ENCODE peak calls at places on chromosomes 2 and 18, in six cellular contexts. D is body of pancreas, Q is IMR-90, E is H9, O is stomach, G is A549. P is an unnamed sample.

GRCh38 chr2:229611360-229611759 is 103.0 kb downstream of the DNER start:
- DNase-seq in Q (no peak), O (no peak), G (no peak), D (no peak), E (no peak), P (no peak)

GRCh38 chr2:165112133-165112573 is 91.7 kb downstream of the SCN3A start:
- DNase-seq in D (no peak), E (no peak), O (no peak), Q (no peak), G (no peak), P (no peak)

GRCh38 chr2:2134037-2134436 is 197.0 kb downstream of the MYT1L start:
- DNase-seq in E (no peak), D (no peak), G (no peak), O (no peak), Q (no peak), P (no peak)

GRCh38 chr18:24930974-24931373 is 421.0 kb downstream of the ZNF521 start:
- DNase-seq in Q (no peak), O (peak; percentile 49), D (no peak), G (no peak), E (no peak), P (no peak)

GRCh38 chr2:127771756-127772155 is 39.2 kb downstream of the WDR33 start:
- DNase-seq in D (no peak), G (peak; percentile 38), E (no peak), O (no peak), Q (peak; percentile 70), P (peak; percentile 83)

GRCh38 chr2:141109633-141110032 is 1021.2 kb downstream of the LRP1B start:
- DNase-seq in O (no peak), D (no peak), E (peak; percentile 38), Q (no peak), G (peak; percentile 4), P (peak; percentile 1)

GRCh38 chr18:36504928-36505327 is 207.4 kb downstream of the FHOD3 start:
- DNase-seq in E (no peak), Q (peak; percentile 25), D (no peak), G (no peak), O (no peak), P (no peak)

GRCh38 chr2:103292570-103293265 is 530.9 kb downstream of the TMEM182 start:
- DNase-seq in O (no peak), G (no peak), Q (no peak), E (peak; percentile 47), D (no peak), P (no peak)

GRCh38 chr2:229610871-229611270 is 103.5 kb downstream of the DNER start:
- DNase-seq in E (no peak), O (no peak), Q (peak; percentile 51), D (no peak), G (no peak), P (no peak)

GRCh38 chr18:55179460-55180195 is 220.4 kb upstream of the CCDC68 start:
- DNase-seq in O (no peak), Q (peak; percentile 12), E (no peak), G (no peak), D (no peak), P (no peak)

GRCh38 chr2:227724394-227725039 is at the start of gene SCYGR6:
- DNase-seq in Q (no peak), G (no peak), D (no peak), O (no peak), E (no peak), P (no peak)

GRCh38 chr2:1136807-1137663 is 186.4 kb downstream of the SNTG2 start:
- DNase-seq in G (no peak), O (no peak), Q (no peak), D (no peak), E (no peak), P (no peak)

GRCh38 chr18:3466051-3466450 is 16.1 kb downstream of the TGIF1 start:
- DNase-seq in E (no peak), Q (peak; percentile 90), G (peak; percentile 66), D (no peak), O (no peak), P (peak; percentile 68)

GRCh38 chr2:15918761-15919356 is 21.5 kb upstream of the MYCN start:
- DNase-seq in E (no peak), G (no peak), D (no peak), O (no peak), Q (no peak), P (no peak)

GRCh38 chr2:132448771-132449170 is 32.2 kb downstream of the GPR39 start:
- DNase-seq in Q (peak; percentile 55), E (peak; percentile 42), O (no peak), G (peak; percentile 41), D (peak; percentile 41), P (peak; percentile 26)

GRCh38 chr2:176653856-176654443 is 384.7 kb downstream of the MTX2 start:
- DNase-seq in D (peak; percentile 31), G (peak; percentile 74), Q (peak; percentile 55), O (peak; percentile 39), E (peak; percentile 81), P (peak; percentile 65)

GRCh38 chr2:43222472-43223146 is 3.8 kb downstream of the ZFP36L2 start:
- DNase-seq in E (no peak), O (no peak), D (no peak), G (no peak), Q (peak; percentile 41), P (no peak)
- H3K27ac ChIP-seq in E (no peak overlapping the region), O (peak overlapping the region; percentile 96), D (peak overlapping the region; percentile 97), G (peak overlapping the region; percentile 95), Q (peak overlapping the region; percentile 98), P (peak overlapping the region; percentile 99)

GRCh38 chr2:190972846-190973245 is 41.1 kb downstream of the STAT1 start:
- DNase-seq in D (no peak), O (no peak), G (no peak), E (no peak), Q (no peak), P (no peak)
- TF ChIP-seq CTCF in D (no peak), O (no peak), G (no peak), E (no peak), Q (no peak), P (no peak)

DNA sequence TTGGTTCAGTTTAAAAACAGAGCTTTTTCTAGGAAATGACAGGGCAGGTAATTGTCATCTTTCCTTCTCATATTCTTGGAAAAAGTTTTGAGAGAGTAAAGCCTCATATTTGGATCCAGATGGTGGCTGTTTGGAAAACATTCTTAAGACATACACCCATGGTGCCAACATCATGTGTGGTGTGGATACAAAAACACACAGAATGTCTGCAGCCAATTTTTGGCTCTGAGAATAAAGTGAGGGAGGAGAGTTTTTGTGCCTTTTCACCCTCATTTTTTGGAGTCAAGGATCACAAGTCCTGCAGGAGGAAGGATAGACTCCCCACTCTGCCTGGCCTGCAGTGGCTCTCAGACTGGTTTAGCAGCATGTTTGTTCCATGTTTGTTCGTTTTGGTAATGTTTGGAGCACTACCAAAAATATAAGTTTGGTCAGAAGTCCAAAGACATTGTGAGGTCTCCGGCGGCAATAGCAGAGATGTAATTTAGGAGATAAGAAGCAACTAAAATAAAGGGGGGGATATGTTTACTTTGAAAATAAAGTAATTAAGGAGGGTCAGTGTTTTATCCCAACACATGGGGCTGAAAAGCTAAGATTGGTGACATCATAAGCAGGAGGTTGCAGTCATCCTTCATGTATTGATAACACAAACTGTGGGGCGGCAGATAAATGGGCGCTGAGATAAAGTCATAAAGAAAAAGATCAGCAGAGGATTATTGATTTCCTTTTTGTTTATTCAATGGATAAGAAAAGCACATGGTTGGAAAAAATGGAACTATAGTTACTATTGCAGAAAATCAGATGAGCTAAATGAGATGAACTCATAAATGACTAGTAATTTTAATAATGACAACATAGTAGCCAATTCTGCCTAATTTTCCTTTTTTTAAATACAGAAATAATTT is 639 bp downstream of the NOSTRIN start:
- DNase-seq in Q (no peak), E (no peak), O (peak; percentile 56), G (no peak), D (peak; percentile 50), P (no peak)
- H3K27ac ChIP-seq in Q (no peak overlapping the region), E (no peak overlapping the region), O (peak overlapping the region; percentile 79), G (peak overlapping the region; percentile 60), D (peak overlapping the region; percentile 86), P (no peak overlapping the region)

GRCh38 chr18:70072678-70073077 is 125.0 kb upstream of the CD226 start:
- DNase-seq in Q (peak; percentile 50), D (no peak), G (peak; percentile 11), E (no peak), O (no peak), P (no peak)
- TF ChIP-seq CTCF in Q (peak; percentile 59), D (peak; percentile 9), G (peak; percentile 34), E (peak; percentile 46), O (no peak), P (peak; percentile 24)

DNA sequence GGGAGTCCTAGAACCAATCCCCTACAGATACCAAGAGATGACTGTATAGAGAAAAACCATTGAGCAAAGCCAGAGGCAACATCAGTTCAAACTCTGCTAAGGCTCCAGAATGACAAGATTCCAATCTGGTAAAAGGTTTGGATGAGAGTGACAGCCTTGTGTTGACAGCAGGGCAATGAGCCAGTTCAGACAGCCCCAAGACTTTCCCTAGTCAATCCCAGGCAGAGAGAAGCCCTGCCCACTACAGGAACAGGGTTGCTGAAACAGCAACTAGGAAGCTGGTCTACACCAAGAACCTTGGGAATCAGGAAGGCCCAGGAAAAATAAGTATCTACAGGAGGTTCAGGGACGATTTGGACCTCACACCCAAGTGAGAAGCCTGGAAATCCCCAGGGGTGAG is 3.3 kb downstream of the PSTPIP2 start:
- DNase-seq in Q (no peak), E (no peak), G (peak; percentile 8), O (no peak), D (no peak), P (no peak)
- H3K27ac ChIP-seq in Q (no peak overlapping the region), E (no peak overlapping the region), G (peak overlapping the region; percentile 12), O (no peak overlapping the region), D (no peak overlapping the region), P (peak overlapping the region; percentile 53)

GRCh38 chr2:134778372-134778771 is 59.6 kb upstream of the TMEM163 start:
- DNase-seq in D (peak; percentile 59), E (peak; percentile 59), Q (no peak), O (peak; percentile 30), G (peak; percentile 7), P (no peak)
- TF ChIP-seq CTCF in D (peak; percentile 47), E (peak; percentile 73), Q (no peak), O (no peak), G (peak; percentile 38), P (no peak)

GRCh38 chr2:170227467-170228075 is 49.6 kb downstream of the MYO3B start:
- DNase-seq in G (no peak), O (no peak), E (no peak), Q (no peak), D (no peak), P (no peak)
- H3K27ac ChIP-seq in G (no peak overlapping the region), O (no peak overlapping the region), E (no peak overlapping the region), Q (no peak overlapping the region), D (no peak overlapping the region), P (no peak overlapping the region)

DNA sequence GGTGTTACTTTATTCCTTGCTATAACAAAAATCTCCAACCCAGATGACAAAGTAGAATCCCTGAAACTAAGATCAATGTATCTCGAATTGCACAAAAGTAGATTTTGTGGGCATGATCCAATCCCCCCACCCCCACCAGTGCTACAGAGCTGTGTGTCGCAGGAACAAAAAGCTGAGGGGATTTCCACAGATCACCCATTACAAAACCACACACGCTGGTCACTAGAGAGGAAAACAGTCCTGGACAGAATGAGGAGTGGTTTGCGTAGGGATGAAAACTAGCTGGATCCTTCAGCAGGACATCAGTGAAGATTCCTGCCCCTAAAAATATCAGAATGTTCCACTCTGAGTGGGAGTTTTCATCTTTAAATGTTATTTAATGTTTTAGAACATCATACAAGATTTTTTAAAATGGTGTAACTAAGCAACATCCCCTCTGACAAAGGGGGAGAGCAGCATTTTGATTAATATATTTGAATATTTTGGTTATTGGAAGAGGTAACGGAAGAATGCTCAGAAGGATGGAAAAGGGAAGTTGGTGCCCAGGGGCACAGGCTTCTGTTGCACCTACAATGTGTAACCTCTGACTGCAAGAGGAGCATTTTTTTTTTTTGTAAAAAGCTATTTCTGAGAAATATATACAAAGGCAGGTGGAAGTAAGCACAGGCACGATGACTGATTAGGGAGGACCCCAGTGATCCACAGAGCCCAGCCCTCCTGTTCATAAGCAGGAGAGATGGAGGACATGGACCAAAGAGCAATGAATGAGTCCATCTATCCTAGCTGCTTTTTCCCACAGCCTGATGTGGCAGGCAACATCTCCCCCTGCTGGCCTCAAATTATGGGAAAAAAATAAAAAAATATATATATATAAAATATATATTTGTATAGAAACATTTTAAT is 165.6 kb upstream of the STK17B start:
- DNase-seq in Q (peak; percentile 58), G (peak; percentile 29), O (no peak), E (no peak), D (no peak), P (peak; percentile 44)
- TF ChIP-seq CTCF in Q (peak; percentile 56), G (peak; percentile 76), O (no peak), E (peak; percentile 76), D (peak; percentile 40), P (no peak)